ENCODE peak calls at places on chromosomes 13 and 19, in eight cellular contexts. O is A549, H is HCT116, A is body of pancreas, T is H1, G is tibial nerve, R is esophagus squamous epithelium, D is gastrocnemius medialis. I is an unnamed sample. For H3K9me3 and H3K4me1, the result is how much of the 10 kb centered on the place peaks cover.

GRCh38 chr19:38993271-38993670 is 17.7 kb upstream of the FBXO17 start:
- DNase-seq in O (peak), H (no peak), A (no peak), T (no peak), G (no peak), R (no peak), D (no peak), I (no peak)

GRCh38 chr19:6278051-6278450 is 1.7 kb downstream of the MLLT1 start:
- DNase-seq in O (no peak), H (no peak), A (no peak), T (no peak), G (no peak), R (no peak), D (no peak), I (no peak)

GRCh38 chr13:44800626-44801025 is 188.6 kb downstream of the NUFIP1 start:
- DNase-seq in O (no peak), H (no peak), A (no peak), T (no peak), G (no peak), R (no peak), D (no peak), I (no peak)

GRCh38 chr13:38686635-38687245 is at the start of gene FREM2:
- DNase-seq in O (peak), H (no peak), A (peak), T (peak), G (no peak), R (no peak), D (peak), I (peak)

GRCh38 chr13:113565526-113566226 is 18.9 kb upstream of the TFDP1 start:
- DNase-seq in O (no peak), H (no peak), A (no peak), T (peak), G (no peak), R (no peak), D (no peak), I (peak)

GRCh38 chr13:110683203-110683883 is 22.6 kb downstream of the CARS2 start:
- DNase-seq in O (peak), H (peak), A (peak), T (no peak), G (no peak), R (no peak), D (no peak), I (no peak)

GRCh38 chr13:75550159-75550567 is 572 bp downstream of the UCHL3 start:
- DNase-seq in O (peak), H (peak), A (peak), T (no peak), G (no peak), R (no peak), D (no peak), I (no peak)

GRCh38 chr19:5891572-5891937 is 12.0 kb downstream of the NDUFA11 start:
- DNase-seq in O (no peak), H (no peak), A (no peak), T (no peak), G (no peak), R (no peak), D (no peak), I (no peak)

GRCh38 chr13:44274838-44275237 is 98.8 kb upstream of the SERP2 start:
- DNase-seq in O (no peak), H (no peak), A (no peak), T (no peak), G (no peak), R (no peak), D (no peak), I (no peak)

GRCh38 chr13:50133277-50133953 is 118.2 kb downstream of the KCNRG start:
- DNase-seq in O (no peak), H (no peak), A (no peak), T (peak), G (no peak), R (no peak), D (no peak), I (no peak)

GRCh38 chr19:17841371-17841809 is 6.4 kb downstream of the JAK3 start:
- DNase-seq in O (no peak), H (no peak), A (no peak), T (no peak), G (no peak), R (no peak), D (no peak), I (peak)

GRCh38 chr13:114161644-114162532 is 17.2 kb upstream of the CFAP97D2 start:
- DNase-seq in O (no peak), H (no peak), A (peak), T (no peak), G (peak), R (no peak), D (peak), I (peak)

GRCh38 chr13:104318121-104318520 is 1251.9 kb upstream of the SLC10A2 start:
- DNase-seq in O (no peak), H (peak), A (no peak), T (no peak), G (no peak), R (no peak), D (no peak), I (no peak)

GRCh38 chr13:112067871-112068305 is 939 bp downstream of the SOX1 start:
- DNase-seq in O (no peak), H (no peak), A (no peak), T (peak), G (no peak), R (no peak), D (no peak), I (no peak)

GRCh38 chr13:33910267-33910666 is 92.3 kb downstream of the RFC3 start:
- DNase-seq in O (no peak), H (no peak), A (no peak), T (no peak), G (no peak), R (no peak), D (no peak), I (no peak)

GRCh38 chr19:6213696-6214585 is 65.8 kb downstream of the MLLT1 start:
- DNase-seq in O (no peak), H (no peak), A (no peak), T (no peak), G (no peak), R (no peak), D (no peak), I (no peak)

GRCh38 chr13:24183741-24184182 is 23.2 kb downstream of the SPATA13 start:
- DNase-seq in O (no peak), H (no peak), A (peak), T (no peak), G (no peak), R (no peak), D (no peak), I (no peak)

GRCh38 chr19:14544977-14545715 is 15.8 kb downstream of the TECR start:
- DNase-seq in O (no peak), H (no peak), A (peak), T (no peak), G (no peak), R (no peak), D (peak), I (no peak)

GRCh38 chr13:60329221-60329983 is 67.6 kb upstream of the TDRD3 start:
- DNase-seq in O (peak), H (peak), A (peak), T (peak), G (no peak), R (no peak), D (no peak), I (peak)

GRCh38 chr13:65808061-65808460 is 1422.1 kb downstream of the PCDH9 start:
- DNase-seq in O (no peak), H (no peak), A (no peak), T (no peak), G (no peak), R (no peak), D (no peak), I (no peak)

GRCh38 chr13:48853381-48854102 is 122.2 kb upstream of the FNDC3A start:
- DNase-seq in O (no peak), H (no peak), A (no peak), T (no peak), G (no peak), R (no peak), D (no peak), I (no peak)

GRCh38 chr19:17020823-17021222 is 5.8 kb downstream of the CPAMD8 start:
- DNase-seq in O (peak), H (peak), A (no peak), T (no peak), G (no peak), R (no peak), D (no peak), I (no peak)

GRCh38 chr19:10672529-10673150 is 18.5 kb downstream of the ILF3 start:
- DNase-seq in O (no peak), H (no peak), A (no peak), T (no peak), G (no peak), R (no peak), D (peak), I (no peak)

GRCh38 chr19:21602105-21602658 is 96.8 kb downstream of the ZNF429 start:
- DNase-seq in O (no peak), H (no peak), A (no peak), T (no peak), G (no peak), R (no peak), D (no peak), I (no peak)

GRCh38 chr13:52899206-52899605 is 50.8 kb upstream of the PCDH8 start:
- DNase-seq in O (no peak), H (no peak), A (no peak), T (no peak), G (no peak), R (no peak), D (no peak), I (no peak)

GRCh38 chr19:45826934-45827333 is 11.8 kb upstream of the RSPH6A start:
- DNase-seq in O (no peak), H (no peak), A (no peak), T (no peak), G (no peak), R (no peak), D (no peak), I (no peak)

GRCh38 chr13:31038834-31039552 is 106.5 kb downstream of the TEX26 start:
- DNase-seq in O (no peak), H (no peak), A (no peak), T (no peak), G (no peak), R (no peak), D (no peak), I (no peak)

GRCh38 chr19:2049741-2050348 is 1.2 kb downstream of the MKNK2 start:
- DNase-seq in O (peak), H (no peak), A (peak), T (no peak), G (peak), R (no peak), D (peak), I (peak)

GRCh38 chr19:49553451-49554271 is 25.9 kb downstream of the RCN3 start:
- DNase-seq in O (no peak), H (no peak), A (peak), T (no peak), G (no peak), R (no peak), D (no peak), I (peak)

GRCh38 chr13:102903659-102904407 is 58.0 kb downstream of the ERCC5 start:
- DNase-seq in O (peak), H (no peak), A (no peak), T (no peak), G (no peak), R (no peak), D (no peak), I (no peak)

GRCh38 chr19:44644391-44645016 is 794 bp downstream of the PVR start:
- DNase-seq in O (peak), H (no peak), A (peak), T (peak), G (no peak), R (no peak), D (peak), I (no peak)

GRCh38 chr19:47372603-47373002 is 23.5 kb downstream of the DHX34 start:
- DNase-seq in O (no peak), H (no peak), A (no peak), T (no peak), G (no peak), R (no peak), D (no peak), I (no peak)

GRCh38 chr13:47484564-47484963 is 516.5 kb downstream of the SUCLA2 start:
- DNase-seq in O (no peak), H (no peak), A (no peak), T (no peak), G (no peak), R (no peak), D (no peak), I (no peak)

GRCh38 chr19:18282788-18283141 is 1.3 kb upstream of the JUND start:
- DNase-seq in O (peak), H (no peak), A (no peak), T (no peak), G (no peak), R (no peak), D (no peak), I (no peak)

GRCh38 chr13:44068737-44069136 is 189.0 kb downstream of the LACC1 start:
- DNase-seq in O (peak), H (peak), A (no peak), T (no peak), G (no peak), R (no peak), D (no peak), I (no peak)

GRCh38 chr19:38684078-38684861 is 36.8 kb downstream of the ACTN4 start:
- DNase-seq in O (peak), H (peak), A (no peak), T (no peak), G (no peak), R (no peak), D (peak), I (peak)

GRCh38 chr13:36212789-36213188 is 1.6 kb downstream of the SOHLH2 start:
- DNase-seq in O (no peak), H (no peak), A (no peak), T (no peak), G (no peak), R (no peak), D (no peak), I (no peak)

DNA sequence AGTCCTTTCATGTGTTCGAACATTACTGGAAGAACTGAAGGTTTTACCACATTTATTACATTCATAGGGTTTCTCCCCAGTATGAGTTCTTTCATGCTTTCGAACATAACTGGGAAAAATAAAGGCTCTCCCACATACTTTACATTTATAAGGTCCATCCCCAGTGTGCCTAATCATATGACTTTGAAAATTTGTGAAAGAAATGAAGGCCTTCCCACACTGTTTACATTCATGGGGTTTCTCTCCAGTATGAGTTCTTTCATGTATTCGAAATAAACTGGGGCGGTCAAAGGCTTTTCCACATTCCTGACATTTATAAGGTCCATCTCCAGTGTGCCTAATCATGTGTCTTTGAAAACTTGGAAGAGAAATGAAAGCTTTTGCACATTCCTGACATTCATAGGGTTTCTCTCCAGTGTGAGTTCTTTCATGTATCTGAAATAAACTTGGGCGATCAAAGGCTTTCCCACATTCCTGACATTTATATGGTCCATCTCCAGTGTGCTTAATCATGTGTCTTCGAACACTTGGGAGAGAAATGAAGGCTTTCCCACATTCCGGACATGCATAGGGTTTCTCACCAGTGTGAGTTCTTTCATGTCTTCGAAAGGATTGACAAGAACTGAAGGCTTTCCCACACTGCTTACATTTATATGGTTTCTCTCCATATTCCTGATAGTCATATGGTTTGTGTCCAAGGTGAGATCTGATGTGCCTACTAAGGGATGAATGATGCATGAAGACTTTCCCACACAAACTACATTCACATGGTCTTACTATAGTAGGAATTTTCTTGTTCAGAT is 24.0 kb downstream of the ZNF564 start:
- DNase-seq in O (peak), H (no peak), A (no peak), T (no peak), G (no peak), R (no peak), D (no peak), I (no peak)
- H3K9me3 ChIP-seq in O (half or more), H (half or more), A (half or more), T (half or more), G (under half), R (half or more), D (half or more), I (half or more)

GRCh38 chr13:99336750-99337149 is 29.6 kb upstream of the GPR183 start:
- DNase-seq in O (no peak), H (no peak), A (no peak), T (peak), G (no peak), R (no peak), D (no peak), I (no peak)
- TF ChIP-seq POLR2A in O (no peak), H (no peak), A (no peak), T (no peak), G (no peak), R (no peak), D (no peak), I (no peak)

DNA sequence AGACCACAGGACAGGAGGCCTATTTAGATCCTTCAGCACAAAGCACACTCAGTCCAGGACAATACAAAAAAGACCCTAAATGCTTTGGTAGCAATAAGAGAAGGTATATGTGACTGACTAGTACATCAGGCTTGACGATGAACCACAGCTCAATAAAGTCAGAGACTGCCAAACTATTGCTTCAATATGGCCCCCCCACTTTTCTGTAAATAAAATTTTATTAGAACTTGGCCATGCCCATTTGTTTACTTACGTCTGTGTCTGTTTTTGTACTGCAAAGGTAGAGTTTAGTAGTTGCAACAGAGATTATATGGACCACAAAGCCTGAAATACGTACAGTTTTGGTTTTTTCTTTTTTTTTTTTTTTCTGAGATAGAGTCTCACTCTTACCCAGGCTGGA is 136.7 kb downstream of the IRS2 start:
- DNase-seq in O (no peak), H (no peak), A (no peak), T (no peak), G (no peak), R (no peak), D (no peak), I (no peak)
- H3K4me1 ChIP-seq in O (under half), H (under half), A (under half), T (under half), G (under half), R (under half), D (under half), I (under half)

GRCh38 chr19:57559008-57559403 is 657 bp downstream of the ZNF550 start:
- DNase-seq in O (peak), H (no peak), A (peak), T (no peak), G (no peak), R (no peak), D (no peak), I (no peak)

GRCh38 chr19:57566396-57567256 is 7.0 kb upstream of the ZNF550 start:
- DNase-seq in O (peak), H (peak), A (no peak), T (no peak), G (no peak), R (no peak), D (no peak), I (no peak)

GRCh38 chr19:57559404-57560025 is at the start of gene ZNF550:
- DNase-seq in O (peak), H (peak), A (peak), T (peak), G (peak), R (peak), D (peak), I (peak)

GRCh38 chr19:57560049-57560491 is 407 bp upstream of the ZNF550 start:
- DNase-seq in O (no peak), H (no peak), A (peak), T (no peak), G (no peak), R (no peak), D (peak), I (no peak)

DNA sequence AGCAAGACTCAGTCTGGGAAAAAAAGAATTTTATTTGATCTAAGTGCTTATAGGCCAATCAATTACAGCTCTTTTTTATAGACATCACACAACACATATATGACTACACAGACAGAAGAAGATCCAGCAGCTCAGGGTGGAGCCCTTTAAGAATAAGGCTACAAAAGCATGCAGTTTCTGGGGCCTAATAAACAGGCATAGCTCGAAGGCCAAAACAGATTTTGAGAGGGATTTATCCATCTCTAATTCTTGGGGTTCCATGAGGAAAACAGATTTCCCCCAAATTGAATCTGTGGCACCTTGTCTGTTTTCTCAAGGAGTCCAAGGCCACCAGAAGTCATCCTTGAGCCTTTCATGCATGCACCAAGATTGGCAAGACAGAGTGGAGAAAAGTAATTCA is 3.9 kb upstream of the ZNF550 start:
- DNase-seq in O (no peak), H (no peak), A (no peak), T (no peak), G (no peak), R (no peak), D (no peak), I (no peak)
- H3K9me3 ChIP-seq in O (half or more), H (half or more), A (under half), T (under half), G (under half), R (half or more), D (under half), I (half or more)

GRCh38 chr13:51311957-51312520 is 27.5 kb upstream of the SERPINE3 start:
- DNase-seq in O (no peak), H (no peak), A (no peak), T (no peak), G (no peak), R (no peak), D (no peak), I (no peak)
- TF ChIP-seq POLR2A in O (no peak), H (no peak), A (no peak), T (no peak), G (no peak), R (no peak), D (no peak), I (no peak)

DNA sequence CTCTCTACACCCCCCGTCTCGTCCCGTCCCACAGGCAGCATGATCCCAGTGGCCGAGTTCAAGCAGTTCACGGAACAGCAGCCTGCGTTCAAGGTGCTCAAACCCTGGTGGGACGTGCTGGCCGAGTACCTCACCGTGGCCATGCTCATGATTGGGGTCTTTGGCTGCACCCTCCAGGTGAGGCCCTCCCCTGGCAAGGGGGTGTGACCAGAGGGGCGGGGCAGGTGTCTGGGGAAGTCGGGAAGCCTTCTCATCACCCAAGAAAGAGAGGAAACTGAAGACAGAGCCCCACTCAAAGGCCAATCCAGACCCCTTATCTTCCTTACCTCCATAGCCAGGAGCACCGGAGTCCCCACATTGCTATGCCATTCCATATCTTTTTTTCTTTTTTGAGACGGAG is 7.3 kb downstream of the LRRC8E start:
- DNase-seq in O (no peak), H (no peak), A (no peak), T (no peak), G (no peak), R (no peak), D (no peak), I (no peak)
- H3K4me1 ChIP-seq in O (under half), H (under half), A (under half), T (under half), G (under half), R (under half), D (under half), I (under half)

GRCh38 chr19:3276341-3276799 is 51.9 kb downstream of the CELF5 start:
- DNase-seq in O (peak), H (peak), A (peak), T (peak), G (no peak), R (no peak), D (no peak), I (peak)

GRCh38 chr19:3278294-3278693 is 53.8 kb downstream of the CELF5 start:
- DNase-seq in O (no peak), H (no peak), A (no peak), T (no peak), G (no peak), R (no peak), D (no peak), I (no peak)

GRCh38 chr19:3279306-3279705 is 54.8 kb downstream of the CELF5 start:
- DNase-seq in O (no peak), H (no peak), A (no peak), T (no peak), G (no peak), R (no peak), D (no peak), I (no peak)

GRCh38 chr19:3278749-3279148 is 54.3 kb downstream of the CELF5 start:
- DNase-seq in O (no peak), H (no peak), A (no peak), T (no peak), G (no peak), R (no peak), D (no peak), I (no peak)

GRCh38 chr19:3277649-3278048 is 53.2 kb downstream of the CELF5 start:
- DNase-seq in O (no peak), H (no peak), A (no peak), T (no peak), G (no peak), R (no peak), D (no peak), I (no peak)
- H3K9me3 ChIP-seq in O (under half), H (under half), A (under half), T (under half), G (under half), R (under half), D (under half), I (under half)